ENCODE peak calls at places on chromosome 1, in six cellular contexts. N is Caco-2; U is GM04503; K is activated CD4-positive, CD25-positive, alpha-beta regulatory T cell treated with anti-CD3 and anti-CD28 coated beads, Interleukin-2, amount 50 U/mL, for 72 hours; Z is CD4-positive, alpha-beta T cell; P is keratinocyte. J is an unnamed sample.

GRCh38 chr1:7060826-7061225 is 275.6 kb downstream of the CAMTA1 start:
- DNase-seq in N (no peak), U (no peak), K (no peak), Z (no peak), P (no peak), J (no peak)

GRCh38 chr1:217469983-217470382 is 160.9 kb downstream of the GPATCH2 start:
- DNase-seq in N (no peak), U (no peak), K (no peak), Z (no peak), P (no peak), J (no peak)

GRCh38 chr1:68111804-68112436 is 61.5 kb upstream of the DIRAS3 start:
- DNase-seq in N (no peak), U (peak), K (no peak), Z (no peak), P (no peak), J (peak)

GRCh38 chr1:226920446-226920894 is 19.6 kb upstream of the COQ8A start:
- DNase-seq in N (no peak), U (no peak), K (no peak), Z (no peak), P (no peak), J (no peak)

GRCh38 chr1:28104866-28105467 is 16.6 kb upstream of the EYA3 start:
- DNase-seq in N (peak), U (no peak), K (no peak), Z (no peak), P (peak), J (no peak)

GRCh38 chr1:52002038-52002917 is 11.8 kb upstream of the RAB3B start:
- DNase-seq in N (peak), U (peak), K (no peak), Z (peak), P (peak), J (no peak)

GRCh38 chr1:55070291-55070690 is 30.9 kb downstream of the PCSK9 start:
- DNase-seq in N (no peak), U (no peak), K (no peak), Z (no peak), P (no peak), J (no peak)

GRCh38 chr1:54996359-54996868 is 2.3 kb upstream of the BSND start:
- DNase-seq in N (peak), U (no peak), K (peak), Z (peak), P (peak), J (peak)

GRCh38 chr1:101200513-101200912 is 36.3 kb upstream of the S1PR1 start:
- DNase-seq in N (no peak), U (peak), K (no peak), Z (no peak), P (peak), J (no peak)